ENCODE peak calls at places on chromosomes 16 and 17, in four cellular contexts. One of them, this sample, is unnamed. For H3K9me3, the result is how much of the 10 kb centered on the place peaks cover.

GRCh38 chr16:52069866-52070265 is 477.1 kb downstream of the TOX3 start:
- DNase-seq in stomach: no peak
- DNase-seq in upper lobe of right lung: no peak
- DNase-seq in naive thymus-derived CD4-positive, alpha-beta T cell: no peak
- DNase-seq in this sample: no peak

GRCh38 chr16:4675864-4676786 is 17.2 kb upstream of the NUDT16L1 start:
- DNase-seq in stomach: no peak
- DNase-seq in upper lobe of right lung: no peak
- DNase-seq in naive thymus-derived CD4-positive, alpha-beta T cell: peak
- DNase-seq in this sample: no peak

GRCh38 chr17:45820052-45820780 is 24.5 kb upstream of the SPPL2C start:
- DNase-seq in stomach: no peak
- DNase-seq in upper lobe of right lung: no peak
- DNase-seq in naive thymus-derived CD4-positive, alpha-beta T cell: no peak
- DNase-seq in this sample: no peak

GRCh38 chr17:66944365-66945203 is 19.9 kb upstream of the CACNG4 start:
- DNase-seq in stomach: no peak
- DNase-seq in upper lobe of right lung: peak
- DNase-seq in naive thymus-derived CD4-positive, alpha-beta T cell: no peak
- DNase-seq in this sample: no peak

GRCh38 chr17:42276359-42276608 is at the start of gene STAT5B:
- DNase-seq in stomach: peak
- DNase-seq in upper lobe of right lung: peak
- DNase-seq in naive thymus-derived CD4-positive, alpha-beta T cell: peak
- DNase-seq in this sample: peak

GRCh38 chr17:50394711-50395110 is 2.6 kb downstream of the LRRC59 start:
- DNase-seq in stomach: no peak
- DNase-seq in upper lobe of right lung: no peak
- DNase-seq in naive thymus-derived CD4-positive, alpha-beta T cell: no peak
- DNase-seq in this sample: no peak

GRCh38 chr17:67386965-67387551 is 10.0 kb downstream of the PITPNC1 start:
- DNase-seq in stomach: peak
- DNase-seq in upper lobe of right lung: peak
- DNase-seq in naive thymus-derived CD4-positive, alpha-beta T cell: no peak
- DNase-seq in this sample: peak

GRCh38 chr17:49748223-49748622 is 15.7 kb downstream of the FAM117A start:
- DNase-seq in stomach: no peak
- DNase-seq in upper lobe of right lung: no peak
- DNase-seq in naive thymus-derived CD4-positive, alpha-beta T cell: no peak
- DNase-seq in this sample: no peak

GRCh38 chr16:63578791-63579190 is 1542.6 kb upstream of the CDH8 start:
- DNase-seq in stomach: no peak
- DNase-seq in upper lobe of right lung: no peak
- DNase-seq in naive thymus-derived CD4-positive, alpha-beta T cell: no peak
- DNase-seq in this sample: no peak

GRCh38 chr17:66747561-66748275 is 87.2 kb upstream of the CACNG5 start:
- DNase-seq in stomach: no peak
- DNase-seq in upper lobe of right lung: no peak
- DNase-seq in naive thymus-derived CD4-positive, alpha-beta T cell: no peak
- DNase-seq in this sample: no peak

GRCh38 chr17:44827863-44828262 is 2.2 kb downstream of the GJC1 start:
- DNase-seq in stomach: no peak
- DNase-seq in upper lobe of right lung: no peak
- DNase-seq in naive thymus-derived CD4-positive, alpha-beta T cell: no peak
- DNase-seq in this sample: no peak

GRCh38 chr17:38881600-38882191 is 11.8 kb downstream of the LASP1 start:
- DNase-seq in stomach: peak
- DNase-seq in upper lobe of right lung: no peak
- DNase-seq in naive thymus-derived CD4-positive, alpha-beta T cell: no peak
- DNase-seq in this sample: no peak

GRCh38 chr17:32197987-32198386 is 55.7 kb downstream of the RHOT1 start:
- DNase-seq in stomach: no peak
- DNase-seq in upper lobe of right lung: no peak
- DNase-seq in naive thymus-derived CD4-positive, alpha-beta T cell: no peak
- DNase-seq in this sample: no peak

GRCh38 chr17:31631759-31632158 is 227.3 kb downstream of the COPRS start:
- DNase-seq in stomach: no peak
- DNase-seq in upper lobe of right lung: no peak
- DNase-seq in naive thymus-derived CD4-positive, alpha-beta T cell: no peak
- DNase-seq in this sample: no peak

DNA sequence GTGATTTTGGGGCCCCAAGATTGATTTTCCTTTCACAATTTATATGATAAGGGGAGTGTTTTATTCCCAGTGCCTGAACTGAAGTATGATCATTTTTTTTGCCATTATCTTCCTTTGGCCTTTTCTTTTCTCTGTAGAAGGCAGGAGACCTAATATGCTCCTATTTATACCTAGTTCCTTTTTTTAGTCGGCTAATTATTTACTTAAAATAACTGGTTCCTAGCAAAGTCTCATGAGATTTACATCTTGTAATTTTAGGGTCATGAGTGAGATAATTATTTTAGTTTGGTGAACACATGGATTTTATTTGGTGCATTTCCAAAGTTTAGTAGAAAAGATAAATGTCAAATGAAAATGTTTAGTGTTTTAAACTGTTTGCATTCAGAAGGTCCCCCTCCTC is 24.8 kb downstream of the SEC14L1 start:
- DNase-seq in stomach: no peak
- DNase-seq in upper lobe of right lung: no peak
- DNase-seq in naive thymus-derived CD4-positive, alpha-beta T cell: no peak
- DNase-seq in this sample: no peak
- H3K9me3 ChIP-seq in stomach: under half
- H3K9me3 ChIP-seq in upper lobe of right lung: under half
- H3K9me3 ChIP-seq in naive thymus-derived CD4-positive, alpha-beta T cell: under half
- H3K9me3 ChIP-seq in this sample: under half

DNA sequence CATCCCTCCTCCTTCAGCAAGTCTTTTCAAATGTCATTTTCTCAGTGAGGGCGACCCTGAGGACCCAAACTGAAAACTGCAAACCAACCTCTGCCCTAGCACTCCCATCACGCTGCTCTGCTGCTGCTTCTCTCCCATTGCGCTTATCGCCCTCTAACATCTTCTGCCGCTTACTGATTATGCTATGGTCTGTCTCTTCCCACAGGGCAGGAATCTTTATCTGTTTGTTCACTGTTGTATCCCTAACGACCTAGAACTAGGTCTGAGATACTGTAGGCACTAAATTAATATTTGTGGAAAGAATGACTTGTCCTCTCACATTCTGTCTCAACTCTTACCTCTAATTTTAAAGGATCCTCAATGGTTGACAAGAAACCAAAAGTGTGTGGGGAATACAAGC is 12.5 kb downstream of the ZSCAN32 start:
- DNase-seq in stomach: no peak
- DNase-seq in upper lobe of right lung: no peak
- DNase-seq in naive thymus-derived CD4-positive, alpha-beta T cell: no peak
- DNase-seq in this sample: no peak
- H3K9me3 ChIP-seq in stomach: half or more
- H3K9me3 ChIP-seq in upper lobe of right lung: half or more
- H3K9me3 ChIP-seq in naive thymus-derived CD4-positive, alpha-beta T cell: under half
- H3K9me3 ChIP-seq in this sample: under half

GRCh38 chr16:35598696-35599332 is 2139.4 kb downstream of the TP53TG3F start:
- DNase-seq in stomach: no peak
- DNase-seq in upper lobe of right lung: no peak
- DNase-seq in naive thymus-derived CD4-positive, alpha-beta T cell: no peak
- DNase-seq in this sample: no peak

GRCh38 chr16:35596467-35596866 is 2137.1 kb downstream of the TP53TG3F start:
- DNase-seq in stomach: no peak
- DNase-seq in upper lobe of right lung: no peak
- DNase-seq in naive thymus-derived CD4-positive, alpha-beta T cell: no peak
- DNase-seq in this sample: no peak

GRCh38 chr16:35602116-35602515 is 2142.7 kb downstream of the TP53TG3F start:
- DNase-seq in stomach: no peak
- DNase-seq in upper lobe of right lung: no peak
- DNase-seq in naive thymus-derived CD4-positive, alpha-beta T cell: no peak
- DNase-seq in this sample: no peak

GRCh38 chr16:35599429-35600165 is 2140.2 kb downstream of the TP53TG3F start:
- DNase-seq in stomach: no peak
- DNase-seq in upper lobe of right lung: no peak
- DNase-seq in naive thymus-derived CD4-positive, alpha-beta T cell: no peak
- DNase-seq in this sample: no peak
- H3K9me3 ChIP-seq in stomach: under half
- H3K9me3 ChIP-seq in upper lobe of right lung: under half
- H3K9me3 ChIP-seq in naive thymus-derived CD4-positive, alpha-beta T cell: under half
- H3K9me3 ChIP-seq in this sample: under half

GRCh38 chr17:19621697-19622096 is 26.9 kb upstream of the ALDH3A2 start:
- DNase-seq in stomach: no peak
- DNase-seq in upper lobe of right lung: no peak
- DNase-seq in naive thymus-derived CD4-positive, alpha-beta T cell: no peak
- DNase-seq in this sample: no peak

GRCh38 chr17:19614900-19615299 is 33.7 kb upstream of the ALDH3A2 start:
- DNase-seq in stomach: no peak
- DNase-seq in upper lobe of right lung: no peak
- DNase-seq in naive thymus-derived CD4-positive, alpha-beta T cell: no peak
- DNase-seq in this sample: no peak

GRCh38 chr17:19618015-19618414 is 30.5 kb upstream of the ALDH3A2 start:
- DNase-seq in stomach: no peak
- DNase-seq in upper lobe of right lung: no peak
- DNase-seq in naive thymus-derived CD4-positive, alpha-beta T cell: no peak
- DNase-seq in this sample: no peak

GRCh38 chr17:19613979-19614378 is 34.6 kb upstream of the ALDH3A2 start:
- DNase-seq in stomach: no peak
- DNase-seq in upper lobe of right lung: no peak
- DNase-seq in naive thymus-derived CD4-positive, alpha-beta T cell: no peak
- DNase-seq in this sample: no peak

GRCh38 chr17:19619705-19620325 is 28.7 kb upstream of the ALDH3A2 start:
- DNase-seq in stomach: no peak
- DNase-seq in upper lobe of right lung: no peak
- DNase-seq in naive thymus-derived CD4-positive, alpha-beta T cell: no peak
- DNase-seq in this sample: no peak
- H3K9me3 ChIP-seq in stomach: under half
- H3K9me3 ChIP-seq in upper lobe of right lung: under half
- H3K9me3 ChIP-seq in naive thymus-derived CD4-positive, alpha-beta T cell: under half
- H3K9me3 ChIP-seq in this sample: under half

GRCh38 chr17:53630115-53630514 is 192.6 kb upstream of the KIF2B start:
- DNase-seq in stomach: no peak
- DNase-seq in upper lobe of right lung: no peak
- DNase-seq in naive thymus-derived CD4-positive, alpha-beta T cell: no peak
- DNase-seq in this sample: no peak
- H3K9me3 ChIP-seq in stomach: under half
- H3K9me3 ChIP-seq in upper lobe of right lung: under half
- H3K9me3 ChIP-seq in naive thymus-derived CD4-positive, alpha-beta T cell: under half
- H3K9me3 ChIP-seq in this sample: under half